ENCODE peak calls at places on chromosome 3, in nine cellular contexts. Z, O, A, E, D, G, F, R and L are unnamed samples.
A peak's percentile ranks its signal among the peaks of the same experiment; 100 is the strongest.

GRCh38 chr3:110180733-110181132 is 843.4 kb upstream of the DPPA4 start:
- DNase-seq in E (no peak), R (no peak), G (no peak), D (no peak), Z (no peak), A (no peak), F (no peak), O (no peak), L (no peak)

GRCh38 chr3:52395503-52395865 is 49.4 kb downstream of the SEMA3G start:
- DNase-seq in D (no peak), O (no peak), F (no peak), A (no peak), G (no peak), R (no peak), E (no peak), Z (no peak), L (no peak)

GRCh38 chr3:20054549-20054987 is 14.3 kb downstream of the KAT2B start:
- DNase-seq in R (no peak), O (peak; percentile 62), Z (peak; percentile 41), A (peak; percentile 91), G (no peak), D (peak; percentile 42), E (peak; percentile 94), F (peak; percentile 47), L (peak; percentile 99)

GRCh38 chr3:7658294-7658693 is 797.4 kb downstream of the GRM7 start:
- DNase-seq in G (no peak), E (no peak), D (no peak), F (no peak), O (no peak), A (no peak), Z (no peak), R (no peak), L (no peak)

GRCh38 chr3:52280046-52280445 is 1.6 kb upstream of the WDR82 start:
- DNase-seq in G (no peak), A (no peak), E (no peak), D (no peak), F (no peak), Z (no peak), R (no peak), O (no peak), L (no peak)

GRCh38 chr3:24069045-24069444 is 124.0 kb downstream of the NR1D2 start:
- DNase-seq in G (no peak), R (no peak), O (no peak), Z (no peak), D (no peak), A (no peak), E (peak; percentile 16), F (no peak), L (no peak)

GRCh38 chr3:135513106-135514063 is 452.1 kb upstream of the PPP2R3A start:
- DNase-seq in R (no peak), F (no peak), D (no peak), O (no peak), Z (no peak), E (peak; percentile 47), A (peak; percentile 88), G (no peak), L (peak; percentile 27)

GRCh38 chr3:197103766-197104165 is 74.1 kb upstream of the MELTF start:
- DNase-seq in A (no peak), F (no peak), E (no peak), R (no peak), O (no peak), Z (no peak), G (no peak), D (no peak), L (no peak)

GRCh38 chr3:12371525-12372140 is 82.8 kb downstream of the PPARG start:
- DNase-seq in E (no peak), Z (no peak), R (no peak), O (no peak), A (peak; percentile 51), D (no peak), F (no peak), G (no peak), L (no peak)

GRCh38 chr3:126499401-126499800 is 18.2 kb downstream of the UROC1 start:
- DNase-seq in R (no peak), D (no peak), E (no peak), Z (no peak), A (no peak), F (no peak), G (no peak), O (no peak), L (no peak)

GRCh38 chr3:42658771-42659390 is 5.4 kb downstream of the ZBTB47 start:
- DNase-seq in E (no peak), A (no peak), R (no peak), F (no peak), D (no peak), O (no peak), G (no peak), Z (no peak), L (no peak)

GRCh38 chr3:148021400-148021799 is 612.2 kb downstream of the ZIC1 start:
- DNase-seq in A (no peak), R (no peak), G (no peak), F (no peak), Z (no peak), E (no peak), O (no peak), D (no peak), L (no peak)

GRCh38 chr3:46833346-46834300 is 29.6 kb downstream of the MYL3 start:
- DNase-seq in R (no peak), D (no peak), O (no peak), F (no peak), E (no peak), Z (no peak), A (no peak), G (no peak), L (no peak)

GRCh38 chr3:163983948-163984347 is 1094.3 kb downstream of the SI start:
- DNase-seq in D (no peak), R (no peak), E (no peak), Z (no peak), F (no peak), G (no peak), A (no peak), O (no peak), L (no peak)

GRCh38 chr3:123698813-123699212 is 114.0 kb upstream of the HACD2 start:
- DNase-seq in A (no peak), Z (no peak), G (no peak), E (no peak), D (no peak), R (no peak), F (no peak), O (no peak), L (no peak)

GRCh38 chr3:4232798-4233197 is 70.4 kb upstream of the SETMAR start:
- DNase-seq in R (no peak), F (no peak), Z (no peak), D (no peak), E (no peak), O (no peak), G (no peak), A (no peak), L (no peak)

GRCh38 chr3:188950832-188951489 is 220.8 kb upstream of the TPRG1 start:
- DNase-seq in G (no peak), O (peak; percentile 8), R (no peak), Z (no peak), F (no peak), A (peak; percentile 75), E (peak; percentile 90), D (no peak), L (peak; percentile 88)

GRCh38 chr3:123138819-123139517 is 62.8 kb upstream of the SEC22A start:
- DNase-seq in F (no peak), A (no peak), E (no peak), O (no peak), R (no peak), Z (no peak), G (no peak), D (no peak), L (no peak)

GRCh38 chr3:43071313-43071893 is 34.5 kb downstream of the POMGNT2 start:
- DNase-seq in A (no peak), D (no peak), F (no peak), R (no peak), E (no peak), Z (peak; percentile 25), O (peak; percentile 12), G (peak; percentile 43), L (no peak)

GRCh38 chr3:143443851-143444331 is 324.3 kb downstream of the CHST2 start:
- DNase-seq in Z (peak; percentile 79), D (no peak), R (no peak), G (no peak), A (peak; percentile 86), F (no peak), E (peak; percentile 83), O (no peak), L (peak; percentile 96)

GRCh38 chr3:72186485-72186864 is 401.5 kb upstream of the PROK2 start:
- DNase-seq in A (no peak), O (no peak), Z (no peak), F (no peak), E (no peak), R (no peak), G (no peak), D (no peak), L (peak; percentile 56)

GRCh38 chr3:36403661-36404060 is 23.4 kb downstream of the STAC start:
- DNase-seq in E (no peak), A (no peak), F (no peak), O (no peak), D (no peak), R (no peak), G (no peak), Z (no peak), L (peak; percentile 6)

GRCh38 chr3:4584537-4585249 is 91.5 kb downstream of the ITPR1 start:
- DNase-seq in F (no peak), A (no peak), E (no peak), R (peak; percentile 42), Z (peak; percentile 89), O (no peak), G (no peak), D (no peak), L (no peak)

GRCh38 chr3:128281461-128282367 is 128.4 kb downstream of the EEFSEC start:
- DNase-seq in O (no peak), D (no peak), A (no peak), E (no peak), F (no peak), R (no peak), G (no peak), Z (no peak), L (no peak)

GRCh38 chr3:197491923-197492664 is 63.7 kb downstream of the BDH1 start:
- DNase-seq in A (no peak), D (no peak), Z (no peak), F (no peak), G (no peak), E (no peak), R (no peak), O (no peak), L (no peak)

GRCh38 chr3:108133858-108134554 is 43.2 kb upstream of the CD47 start:
- DNase-seq in F (no peak), R (no peak), O (no peak), D (no peak), E (no peak), G (no peak), Z (peak; percentile 38), A (no peak), L (no peak)

GRCh38 chr3:184656991-184657669 is 54.7 kb downstream of the MAGEF1 start:
- DNase-seq in D (no peak), F (no peak), O (no peak), G (no peak), R (peak; percentile 78), E (no peak), A (no peak), Z (no peak), L (peak; percentile 82)

GRCh38 chr3:177800565-177800964 is 603.3 kb upstream of the TBL1XR1 start:
- DNase-seq in E (no peak), D (no peak), G (no peak), R (no peak), Z (no peak), F (no peak), O (no peak), A (no peak), L (no peak)

GRCh38 chr3:117433439-117433838 is 723.9 kb downstream of the TUSC7 start:
- DNase-seq in D (no peak), E (no peak), G (no peak), F (no peak), A (no peak), O (no peak), R (no peak), Z (no peak), L (no peak)

GRCh38 chr3:64489361-64490044 is 198.3 kb downstream of the ADAMTS9 start:
- DNase-seq in E (peak; percentile 18), D (no peak), A (peak; percentile 58), R (no peak), O (no peak), G (peak; percentile 88), F (no peak), Z (no peak), L (peak; percentile 71)

GRCh38 chr3:189294649-189295048 is 122.9 kb downstream of the TPRG1 start:
- DNase-seq in R (no peak), F (no peak), A (no peak), E (no peak), G (no peak), Z (no peak), D (no peak), O (no peak), L (no peak)